ENCODE peak calls at places on chromosome 1, in five cellular contexts. One of them, this sample, is unnamed.

GRCh38 chr1:9161963-9162362 is 33.1 kb upstream of the GPR157 start:
- DNase-seq in A549: no peak
- DNase-seq in mammary epithelial cell: no peak
- DNase-seq in cardiac muscle cell: no peak
- DNase-seq in fibroblast of lung: no peak
- DNase-seq in this sample: no peak

GRCh38 chr1:9294910-9295636 is 2.4 kb downstream of the SPSB1 start:
- DNase-seq in cardiac muscle cell: no peak
- DNase-seq in A549: no peak
- DNase-seq in mammary epithelial cell: peak
- DNase-seq in fibroblast of lung: peak
- DNase-seq in this sample: peak

GRCh38 chr1:117683571-117684285 is 77.9 kb downstream of the TENT5C start:
- DNase-seq in A549: no peak
- DNase-seq in cardiac muscle cell: no peak
- DNase-seq in fibroblast of lung: peak
- DNase-seq in mammary epithelial cell: no peak
- DNase-seq in this sample: no peak

GRCh38 chr1:205774277-205775014 is 836 bp downstream of the RAB29 start:
- DNase-seq in A549: no peak
- DNase-seq in fibroblast of lung: peak
- DNase-seq in cardiac muscle cell: peak
- DNase-seq in mammary epithelial cell: peak
- DNase-seq in this sample: peak

GRCh38 chr1:116345830-116346229 is 27.2 kb upstream of the ATP1A1 start:
- DNase-seq in mammary epithelial cell: no peak
- DNase-seq in fibroblast of lung: no peak
- DNase-seq in A549: no peak
- DNase-seq in cardiac muscle cell: no peak
- DNase-seq in this sample: no peak

GRCh38 chr1:54559111-54559548 is 11.1 kb downstream of the ACOT11 start:
- DNase-seq in fibroblast of lung: no peak
- DNase-seq in cardiac muscle cell: no peak
- DNase-seq in mammary epithelial cell: no peak
- DNase-seq in A549: no peak
- DNase-seq in this sample: no peak

GRCh38 chr1:154352245-154352580 is 26.9 kb downstream of the ATP8B2 start:
- DNase-seq in fibroblast of lung: no peak
- DNase-seq in mammary epithelial cell: no peak
- DNase-seq in A549: no peak
- DNase-seq in cardiac muscle cell: no peak
- DNase-seq in this sample: no peak

GRCh38 chr1:38991638-38992449 is 768 bp downstream of the AKIRIN1 start:
- DNase-seq in A549: peak
- DNase-seq in fibroblast of lung: peak
- DNase-seq in mammary epithelial cell: peak
- DNase-seq in cardiac muscle cell: peak
- DNase-seq in this sample: no peak

GRCh38 chr1:222618001-222618879 is at the start of gene MIA3:
- DNase-seq in mammary epithelial cell: no peak
- DNase-seq in A549: peak
- DNase-seq in cardiac muscle cell: peak
- DNase-seq in fibroblast of lung: peak
- DNase-seq in this sample: peak

GRCh38 chr1:54016343-54017282 is 1.4 kb downstream of the LDLRAD1 start:
- DNase-seq in fibroblast of lung: peak
- DNase-seq in mammary epithelial cell: peak
- DNase-seq in cardiac muscle cell: no peak
- DNase-seq in A549: peak
- DNase-seq in this sample: no peak

GRCh38 chr1:12447301-12447700 is 170.7 kb downstream of the DHRS3 start:
- DNase-seq in cardiac muscle cell: no peak
- DNase-seq in A549: no peak
- DNase-seq in mammary epithelial cell: no peak
- DNase-seq in fibroblast of lung: peak
- DNase-seq in this sample: no peak

GRCh38 chr1:153626929-153627796 is at the start of gene S100A13:
- DNase-seq in fibroblast of lung: peak
- DNase-seq in A549: peak
- DNase-seq in cardiac muscle cell: peak
- DNase-seq in mammary epithelial cell: peak
- DNase-seq in this sample: peak

GRCh38 chr1:231731262-231731661 is 104.7 kb downstream of the DISC1 start:
- DNase-seq in cardiac muscle cell: no peak
- DNase-seq in mammary epithelial cell: no peak
- DNase-seq in fibroblast of lung: no peak
- DNase-seq in A549: no peak
- DNase-seq in this sample: no peak

GRCh38 chr1:3061981-3062615 is 6.9 kb upstream of the PRDM16 start:
- DNase-seq in fibroblast of lung: no peak
- DNase-seq in cardiac muscle cell: no peak
- DNase-seq in mammary epithelial cell: no peak
- DNase-seq in A549: no peak
- DNase-seq in this sample: peak
- H3K4me3 ChIP-seq in fibroblast of lung: no peak
- H3K4me3 ChIP-seq in cardiac muscle cell: no peak
- H3K4me3 ChIP-seq in mammary epithelial cell: no peak
- H3K4me3 ChIP-seq in A549: no peak
- H3K4me3 ChIP-seq in this sample: no peak

GRCh38 chr1:176560681-176561080 is 97.7 kb downstream of the PAPPA2 start:
- DNase-seq in mammary epithelial cell: no peak
- DNase-seq in fibroblast of lung: no peak
- DNase-seq in A549: no peak
- DNase-seq in cardiac muscle cell: no peak
- DNase-seq in this sample: no peak

GRCh38 chr1:176555911-176556687 is 93.1 kb downstream of the PAPPA2 start:
- DNase-seq in mammary epithelial cell: no peak
- DNase-seq in A549: no peak
- DNase-seq in cardiac muscle cell: no peak
- DNase-seq in fibroblast of lung: no peak
- DNase-seq in this sample: no peak

GRCh38 chr1:176557543-176558258 is 94.7 kb downstream of the PAPPA2 start:
- DNase-seq in A549: no peak
- DNase-seq in fibroblast of lung: no peak
- DNase-seq in cardiac muscle cell: no peak
- DNase-seq in mammary epithelial cell: peak
- DNase-seq in this sample: no peak

GRCh38 chr1:176559474-176560390 is 96.8 kb downstream of the PAPPA2 start:
- DNase-seq in A549: peak
- DNase-seq in cardiac muscle cell: peak
- DNase-seq in fibroblast of lung: peak
- DNase-seq in mammary epithelial cell: peak
- DNase-seq in this sample: no peak
- H3K27ac ChIP-seq in A549: no peak
- H3K27ac ChIP-seq in cardiac muscle cell: no peak
- H3K27ac ChIP-seq in fibroblast of lung: no peak
- H3K27ac ChIP-seq in mammary epithelial cell: no peak
- H3K27ac ChIP-seq in this sample: no peak

GRCh38 chr1:221310180-221310579 is 430.9 kb downstream of the HLX start:
- DNase-seq in A549: no peak
- DNase-seq in cardiac muscle cell: no peak
- DNase-seq in fibroblast of lung: no peak
- DNase-seq in mammary epithelial cell: no peak
- DNase-seq in this sample: no peak

GRCh38 chr1:221306239-221306638 is 427.0 kb downstream of the HLX start:
- DNase-seq in mammary epithelial cell: no peak
- DNase-seq in cardiac muscle cell: no peak
- DNase-seq in A549: no peak
- DNase-seq in fibroblast of lung: no peak
- DNase-seq in this sample: no peak

GRCh38 chr1:221315330-221315729 is 426.6 kb downstream of the DUSP10 start:
- DNase-seq in fibroblast of lung: peak
- DNase-seq in cardiac muscle cell: no peak
- DNase-seq in mammary epithelial cell: no peak
- DNase-seq in A549: no peak
- DNase-seq in this sample: no peak

GRCh38 chr1:221308534-221309511 is 429.6 kb downstream of the HLX start:
- DNase-seq in fibroblast of lung: no peak
- DNase-seq in A549: no peak
- DNase-seq in cardiac muscle cell: no peak
- DNase-seq in mammary epithelial cell: peak
- DNase-seq in this sample: no peak

GRCh38 chr1:221309711-221310110 is 430.5 kb downstream of the HLX start:
- DNase-seq in mammary epithelial cell: no peak
- DNase-seq in cardiac muscle cell: no peak
- DNase-seq in A549: no peak
- DNase-seq in fibroblast of lung: no peak
- DNase-seq in this sample: no peak
- H3K4me3 ChIP-seq in mammary epithelial cell: no peak
- H3K4me3 ChIP-seq in cardiac muscle cell: no peak
- H3K4me3 ChIP-seq in A549: no peak
- H3K4me3 ChIP-seq in fibroblast of lung: no peak
- H3K4me3 ChIP-seq in this sample: no peak

DNA sequence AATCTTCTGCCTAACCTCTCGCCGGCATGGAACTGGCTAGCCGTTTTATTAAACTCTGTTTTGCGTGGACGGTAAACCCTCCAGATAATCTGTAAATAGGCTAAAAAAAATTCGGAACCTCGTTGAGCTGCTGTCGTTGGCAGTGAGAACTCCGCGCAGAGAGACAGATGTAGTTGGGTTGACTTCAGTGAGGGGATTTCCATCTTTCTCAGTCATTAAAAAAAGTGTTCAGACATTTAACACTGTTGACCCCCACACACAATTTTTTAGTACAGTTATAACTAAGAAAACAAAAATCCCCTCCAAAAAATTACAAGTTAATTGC is 462 bp downstream of the PARK7 start:
- DNase-seq in cardiac muscle cell: no peak
- DNase-seq in mammary epithelial cell: no peak
- DNase-seq in fibroblast of lung: no peak
- DNase-seq in A549: no peak
- DNase-seq in this sample: no peak
- H3K27ac ChIP-seq in cardiac muscle cell: peak
- H3K27ac ChIP-seq in mammary epithelial cell: peak
- H3K27ac ChIP-seq in fibroblast of lung: peak
- H3K27ac ChIP-seq in A549: peak
- H3K27ac ChIP-seq in this sample: peak

GRCh38 chr1:40241372-40241771 is 6.4 kb upstream of the TMCO2 start:
- DNase-seq in A549: no peak
- DNase-seq in cardiac muscle cell: no peak
- DNase-seq in mammary epithelial cell: no peak
- DNase-seq in fibroblast of lung: no peak
- DNase-seq in this sample: no peak

GRCh38 chr1:40244138-40244744 is 3.5 kb upstream of the TMCO2 start:
- DNase-seq in cardiac muscle cell: no peak
- DNase-seq in A549: no peak
- DNase-seq in mammary epithelial cell: no peak
- DNase-seq in fibroblast of lung: no peak
- DNase-seq in this sample: no peak

GRCh38 chr1:40239626-40240025 is 8.1 kb upstream of the TMCO2 start:
- DNase-seq in A549: no peak
- DNase-seq in cardiac muscle cell: no peak
- DNase-seq in mammary epithelial cell: no peak
- DNase-seq in fibroblast of lung: no peak
- DNase-seq in this sample: no peak

GRCh38 chr1:40240390-40240789 is 7.3 kb upstream of the TMCO2 start:
- DNase-seq in mammary epithelial cell: no peak
- DNase-seq in cardiac muscle cell: no peak
- DNase-seq in fibroblast of lung: no peak
- DNase-seq in A549: no peak
- DNase-seq in this sample: no peak

DNA sequence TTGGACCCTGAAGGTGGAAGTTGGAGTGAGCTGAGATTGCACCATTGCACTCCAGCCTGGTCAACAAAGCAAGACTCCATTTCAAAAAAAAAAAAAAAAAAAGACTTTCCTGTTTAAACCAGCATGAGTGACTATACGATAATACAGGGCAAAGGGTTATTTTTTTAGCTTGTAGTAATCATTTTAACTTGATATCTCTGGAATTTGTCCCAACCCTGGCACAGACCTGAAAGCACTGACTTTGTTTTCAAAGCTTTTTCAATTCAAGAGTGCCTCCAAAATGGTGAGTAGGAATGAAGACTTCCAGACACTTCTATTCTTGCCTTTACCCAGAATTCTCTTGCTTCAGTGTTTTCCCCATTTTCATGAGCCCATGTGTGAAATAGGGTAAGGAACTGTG is 4.4 kb upstream of the TMCO2 start:
- DNase-seq in fibroblast of lung: no peak
- DNase-seq in cardiac muscle cell: no peak
- DNase-seq in mammary epithelial cell: no peak
- DNase-seq in A549: no peak
- DNase-seq in this sample: no peak
- H3K4me3 ChIP-seq in fibroblast of lung: no peak
- H3K4me3 ChIP-seq in cardiac muscle cell: no peak
- H3K4me3 ChIP-seq in mammary epithelial cell: no peak
- H3K4me3 ChIP-seq in A549: no peak
- H3K4me3 ChIP-seq in this sample: no peak

GRCh38 chr1:227343727-227344551 is 25.6 kb upstream of the CDC42BPA start:
- DNase-seq in mammary epithelial cell: peak
- DNase-seq in cardiac muscle cell: no peak
- DNase-seq in A549: peak
- DNase-seq in fibroblast of lung: peak
- DNase-seq in this sample: no peak
- H3K27ac ChIP-seq in mammary epithelial cell: peak
- H3K27ac ChIP-seq in cardiac muscle cell: no peak
- H3K27ac ChIP-seq in A549: peak
- H3K27ac ChIP-seq in fibroblast of lung: peak
- H3K27ac ChIP-seq in this sample: no peak

GRCh38 chr1:236204656-236205055 is 62.3 kb downstream of the GPR137B start:
- DNase-seq in cardiac muscle cell: no peak
- DNase-seq in A549: no peak
- DNase-seq in fibroblast of lung: no peak
- DNase-seq in mammary epithelial cell: no peak
- DNase-seq in this sample: no peak

GRCh38 chr1:236209185-236209584 is 66.8 kb downstream of the GPR137B start:
- DNase-seq in fibroblast of lung: no peak
- DNase-seq in cardiac muscle cell: no peak
- DNase-seq in mammary epithelial cell: no peak
- DNase-seq in A549: no peak
- DNase-seq in this sample: no peak

GRCh38 chr1:236207569-236207968 is 65.2 kb downstream of the GPR137B start:
- DNase-seq in A549: no peak
- DNase-seq in cardiac muscle cell: no peak
- DNase-seq in fibroblast of lung: no peak
- DNase-seq in mammary epithelial cell: no peak
- DNase-seq in this sample: no peak

GRCh38 chr1:236206548-236206947 is 64.2 kb downstream of the GPR137B start:
- DNase-seq in cardiac muscle cell: peak
- DNase-seq in mammary epithelial cell: no peak
- DNase-seq in fibroblast of lung: no peak
- DNase-seq in A549: no peak
- DNase-seq in this sample: no peak

DNA sequence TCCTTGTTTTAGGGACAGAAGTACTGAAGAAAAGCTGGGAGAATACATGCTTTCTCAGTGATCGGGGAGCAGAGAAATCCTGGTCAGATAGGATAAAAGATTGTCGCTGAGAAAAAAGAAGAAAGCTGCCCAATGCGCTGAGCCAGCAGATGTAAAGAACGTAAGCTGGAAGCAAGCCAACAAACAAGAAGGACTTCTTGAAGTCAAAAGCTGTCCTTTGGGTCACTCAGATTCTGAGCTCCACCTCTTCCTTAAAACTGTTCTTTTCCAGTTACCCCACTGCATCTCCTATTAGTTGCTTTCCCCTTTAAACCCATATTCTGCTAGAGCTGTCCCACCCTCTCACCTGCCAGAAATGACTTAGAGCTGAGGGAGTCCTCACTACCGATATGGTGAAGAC is 64.8 kb downstream of the GPR137B start:
- DNase-seq in fibroblast of lung: peak
- DNase-seq in cardiac muscle cell: peak
- DNase-seq in mammary epithelial cell: no peak
- DNase-seq in A549: no peak
- DNase-seq in this sample: no peak
- H3K4me3 ChIP-seq in fibroblast of lung: no peak
- H3K4me3 ChIP-seq in cardiac muscle cell: no peak
- H3K4me3 ChIP-seq in mammary epithelial cell: no peak
- H3K4me3 ChIP-seq in A549: no peak
- H3K4me3 ChIP-seq in this sample: no peak

GRCh38 chr1:15559189-15559815 is 25.5 kb downstream of the AGMAT start:
- DNase-seq in mammary epithelial cell: no peak
- DNase-seq in fibroblast of lung: no peak
- DNase-seq in A549: no peak
- DNase-seq in cardiac muscle cell: no peak
- DNase-seq in this sample: no peak
- H3K27ac ChIP-seq in mammary epithelial cell: no peak
- H3K27ac ChIP-seq in fibroblast of lung: no peak
- H3K27ac ChIP-seq in A549: no peak
- H3K27ac ChIP-seq in cardiac muscle cell: no peak
- H3K27ac ChIP-seq in this sample: no peak